ENCODE peak calls at places on chromosome 1, in four cellular contexts. Z is fibroblast of pulmonary artery; N is AG09309; I is activated CD8-positive, alpha-beta T cell treated with anti-CD3 and anti-CD28 coated beads for 36 hours. O is an unnamed sample.
A peak's percentile ranks its signal among the peaks of the same experiment; 100 is the strongest.

GRCh38 chr1:14924455-14925325 is 228.9 kb upstream of the TMEM51 start:
- DNase-seq in I (peak; percentile 17), N (no peak), Z (peak; percentile 23), O (peak; percentile 45)

GRCh38 chr1:27637052-27637451 is 2.1 kb upstream of the FGR start:
- DNase-seq in N (no peak), Z (no peak), I (peak; percentile 79), O (no peak)

GRCh38 chr1:117366281-117366981 is 818 bp upstream of the MAN1A2 start:
- DNase-seq in N (no peak), I (peak; percentile 80), Z (peak; percentile 77), O (peak; percentile 79)

GRCh38 chr1:33849206-33849605 is 14.7 kb upstream of the HMGB4 start:
- DNase-seq in I (no peak), Z (no peak), N (no peak), O (no peak)

GRCh38 chr1:117795792-117796191 is 133.6 kb downstream of the GDAP2 start:
- DNase-seq in N (no peak), Z (no peak), I (no peak), O (no peak)

GRCh38 chr1:9332513-9333143 is 39.9 kb downstream of the SPSB1 start:
- DNase-seq in I (no peak), N (no peak), Z (no peak), O (no peak)

GRCh38 chr1:235067396-235068154 is 61.1 kb downstream of the TOMM20 start:
- DNase-seq in I (peak; percentile 46), Z (peak; percentile 98), N (peak; percentile 99), O (no peak)

GRCh38 chr1:98046031-98046641 is 125.3 kb upstream of the DPYD start:
- DNase-seq in I (peak; percentile 26), N (no peak), Z (peak; percentile 64), O (peak; percentile 70)

GRCh38 chr1:17276568-17276967 is 27.7 kb downstream of the PADI3 start:
- DNase-seq in N (peak; percentile 50), I (no peak), Z (peak; percentile 66), O (no peak)

GRCh38 chr1:54278941-54279422 is 79.0 kb downstream of the MRPL37 start:
- DNase-seq in Z (peak; percentile 76), I (no peak), N (peak; percentile 28), O (no peak)

GRCh38 chr1:172497230-172497629 is 35.7 kb upstream of the SUCO start:
- DNase-seq in N (peak; percentile 7), Z (peak; percentile 28), I (no peak), O (no peak)

GRCh38 chr1:156492013-156492590 is 8.5 kb downstream of the MEF2D start:
- DNase-seq in Z (no peak), I (no peak), N (no peak), O (no peak)

GRCh38 chr1:55064071-55064581 is 24.8 kb downstream of the PCSK9 start:
- DNase-seq in Z (peak; percentile 15), N (no peak), I (peak; percentile 28), O (no peak)

GRCh38 chr1:110286564-110286963 is 52.6 kb upstream of the RBM15 start:
- DNase-seq in N (no peak), Z (no peak), I (no peak), O (no peak)

GRCh38 chr1:1116701-1117468 is 996 bp upstream of the C1orf159 start:
- DNase-seq in Z (no peak), I (peak; percentile 73), N (no peak), O (peak; percentile 9)

O was measured in endothelial cell of umbilical vein.